ENCODE peak calls at places on chromosomes 13 and 19, in seven cellular contexts. One of them, this sample, is unnamed. For H3K9me3, the result is how much of the 10 kb centered on the place peaks cover.

GRCh38 chr13:77509221-77509620 is 26.3 kb upstream of the SCEL start:
- DNase-seq in Peyer's patch: no peak
- DNase-seq in OCI-LY7: no peak
- DNase-seq in astrocyte: peak
- DNase-seq in BE2C: no peak
- DNase-seq in stomach: no peak
- DNase-seq in CD8-positive, alpha-beta T cell: no peak
- DNase-seq in this sample: no peak

GRCh38 chr19:11096210-11096841 is 7.1 kb downstream of the LDLR start:
- DNase-seq in Peyer's patch: no peak
- DNase-seq in OCI-LY7: no peak
- DNase-seq in astrocyte: peak
- DNase-seq in BE2C: no peak
- DNase-seq in stomach: no peak
- DNase-seq in CD8-positive, alpha-beta T cell: no peak
- DNase-seq in this sample: no peak

GRCh38 chr19:1505012-1505411 is 7.8 kb downstream of the ADAMTSL5 start:
- DNase-seq in Peyer's patch: no peak
- DNase-seq in OCI-LY7: no peak
- DNase-seq in astrocyte: no peak
- DNase-seq in BE2C: no peak
- DNase-seq in stomach: no peak
- DNase-seq in CD8-positive, alpha-beta T cell: no peak
- DNase-seq in this sample: no peak

GRCh38 chr13:38685974-38686571 is 804 bp upstream of the FREM2 start:
- DNase-seq in Peyer's patch: no peak
- DNase-seq in OCI-LY7: no peak
- DNase-seq in astrocyte: peak
- DNase-seq in BE2C: no peak
- DNase-seq in stomach: no peak
- DNase-seq in CD8-positive, alpha-beta T cell: no peak
- DNase-seq in this sample: no peak

GRCh38 chr19:53912653-53913052 is 3.6 kb downstream of the CACNG7 start:
- DNase-seq in Peyer's patch: no peak
- DNase-seq in OCI-LY7: peak
- DNase-seq in astrocyte: no peak
- DNase-seq in BE2C: no peak
- DNase-seq in stomach: no peak
- DNase-seq in CD8-positive, alpha-beta T cell: no peak
- DNase-seq in this sample: no peak

GRCh38 chr19:19482785-19483625 is 32.3 kb downstream of the TSSK6 start:
- DNase-seq in Peyer's patch: no peak
- DNase-seq in OCI-LY7: no peak
- DNase-seq in astrocyte: peak
- DNase-seq in BE2C: no peak
- DNase-seq in stomach: no peak
- DNase-seq in CD8-positive, alpha-beta T cell: no peak
- DNase-seq in this sample: no peak

GRCh38 chr19:22806418-22806817 is 22.5 kb upstream of the ZNF99 start:
- DNase-seq in Peyer's patch: no peak
- DNase-seq in OCI-LY7: no peak
- DNase-seq in astrocyte: no peak
- DNase-seq in BE2C: no peak
- DNase-seq in stomach: no peak
- DNase-seq in CD8-positive, alpha-beta T cell: no peak
- DNase-seq in this sample: no peak

GRCh38 chr13:28493740-28494536 is 990 bp downstream of the FLT1 start:
- DNase-seq in Peyer's patch: no peak
- DNase-seq in OCI-LY7: no peak
- DNase-seq in astrocyte: no peak
- DNase-seq in BE2C: peak
- DNase-seq in stomach: no peak
- DNase-seq in CD8-positive, alpha-beta T cell: no peak
- DNase-seq in this sample: no peak

GRCh38 chr19:33438016-33438671 is 64.6 kb downstream of the CEBPG start:
- DNase-seq in Peyer's patch: no peak
- DNase-seq in OCI-LY7: no peak
- DNase-seq in astrocyte: peak
- DNase-seq in BE2C: peak
- DNase-seq in stomach: no peak
- DNase-seq in CD8-positive, alpha-beta T cell: no peak
- DNase-seq in this sample: no peak

GRCh38 chr13:104006625-104007061 is 940.4 kb upstream of the SLC10A2 start:
- DNase-seq in Peyer's patch: no peak
- DNase-seq in OCI-LY7: no peak
- DNase-seq in astrocyte: peak
- DNase-seq in BE2C: peak
- DNase-seq in stomach: no peak
- DNase-seq in CD8-positive, alpha-beta T cell: no peak
- DNase-seq in this sample: no peak

GRCh38 chr19:35027851-35028599 is 2.2 kb upstream of the SCN1B start:
- DNase-seq in Peyer's patch: no peak
- DNase-seq in OCI-LY7: no peak
- DNase-seq in astrocyte: peak
- DNase-seq in BE2C: no peak
- DNase-seq in stomach: no peak
- DNase-seq in CD8-positive, alpha-beta T cell: no peak
- DNase-seq in this sample: no peak

GRCh38 chr19:47272448-47273312 is 2.0 kb upstream of the INAFM1 start:
- DNase-seq in Peyer's patch: peak
- DNase-seq in OCI-LY7: no peak
- DNase-seq in astrocyte: peak
- DNase-seq in BE2C: no peak
- DNase-seq in stomach: peak
- DNase-seq in CD8-positive, alpha-beta T cell: peak
- DNase-seq in this sample: no peak

GRCh38 chr13:92573467-92574057 is 653.0 kb upstream of the GPC6 start:
- DNase-seq in Peyer's patch: no peak
- DNase-seq in OCI-LY7: no peak
- DNase-seq in astrocyte: peak
- DNase-seq in BE2C: peak
- DNase-seq in stomach: no peak
- DNase-seq in CD8-positive, alpha-beta T cell: no peak
- DNase-seq in this sample: no peak

GRCh38 chr13:113947321-113948033 is 26.4 kb downstream of the C13orf46 start:
- DNase-seq in Peyer's patch: peak
- DNase-seq in OCI-LY7: no peak
- DNase-seq in astrocyte: no peak
- DNase-seq in BE2C: no peak
- DNase-seq in stomach: peak
- DNase-seq in CD8-positive, alpha-beta T cell: no peak
- DNase-seq in this sample: no peak

GRCh38 chr13:37531054-37531453 is 67.5 kb downstream of the POSTN start:
- DNase-seq in Peyer's patch: no peak
- DNase-seq in OCI-LY7: no peak
- DNase-seq in astrocyte: peak
- DNase-seq in BE2C: no peak
- DNase-seq in stomach: no peak
- DNase-seq in CD8-positive, alpha-beta T cell: no peak
- DNase-seq in this sample: no peak

GRCh38 chr19:41774515-41774980 is 19.2 kb downstream of the CEACAM6 start:
- DNase-seq in Peyer's patch: peak
- DNase-seq in OCI-LY7: no peak
- DNase-seq in astrocyte: no peak
- DNase-seq in BE2C: no peak
- DNase-seq in stomach: peak
- DNase-seq in CD8-positive, alpha-beta T cell: peak
- DNase-seq in this sample: no peak

GRCh38 chr19:45279587-45280192 is 28.6 kb downstream of the MARK4 start:
- DNase-seq in Peyer's patch: no peak
- DNase-seq in OCI-LY7: no peak
- DNase-seq in astrocyte: no peak
- DNase-seq in BE2C: no peak
- DNase-seq in stomach: no peak
- DNase-seq in CD8-positive, alpha-beta T cell: no peak
- DNase-seq in this sample: no peak

GRCh38 chr19:41994994-41995958 is 1.2 kb upstream of the ATP1A3 start:
- DNase-seq in Peyer's patch: no peak
- DNase-seq in OCI-LY7: no peak
- DNase-seq in astrocyte: no peak
- DNase-seq in BE2C: no peak
- DNase-seq in stomach: no peak
- DNase-seq in CD8-positive, alpha-beta T cell: no peak
- DNase-seq in this sample: no peak

GRCh38 chr13:110430391-110431338 is 123.6 kb downstream of the COL4A2 start:
- DNase-seq in Peyer's patch: no peak
- DNase-seq in OCI-LY7: no peak
- DNase-seq in astrocyte: no peak
- DNase-seq in BE2C: no peak
- DNase-seq in stomach: no peak
- DNase-seq in CD8-positive, alpha-beta T cell: no peak
- DNase-seq in this sample: peak

GRCh38 chr19:10699650-10700335 is 1.4 kb upstream of the QTRT1 start:
- DNase-seq in Peyer's patch: peak
- DNase-seq in OCI-LY7: peak
- DNase-seq in astrocyte: peak
- DNase-seq in BE2C: peak
- DNase-seq in stomach: peak
- DNase-seq in CD8-positive, alpha-beta T cell: peak
- DNase-seq in this sample: no peak

GRCh38 chr13:64756621-64757020 is 2473.5 kb downstream of the PCDH9 start:
- DNase-seq in Peyer's patch: no peak
- DNase-seq in OCI-LY7: no peak
- DNase-seq in astrocyte: peak
- DNase-seq in BE2C: no peak
- DNase-seq in stomach: no peak
- DNase-seq in CD8-positive, alpha-beta T cell: no peak
- DNase-seq in this sample: no peak

GRCh38 chr19:33512580-33513137 is 8.9 kb downstream of the PEPD start:
- DNase-seq in Peyer's patch: no peak
- DNase-seq in OCI-LY7: no peak
- DNase-seq in astrocyte: no peak
- DNase-seq in BE2C: no peak
- DNase-seq in stomach: no peak
- DNase-seq in CD8-positive, alpha-beta T cell: no peak
- DNase-seq in this sample: no peak

GRCh38 chr13:50170447-50171037 is 155.3 kb downstream of the KCNRG start:
- DNase-seq in Peyer's patch: no peak
- DNase-seq in OCI-LY7: no peak
- DNase-seq in astrocyte: no peak
- DNase-seq in BE2C: no peak
- DNase-seq in stomach: no peak
- DNase-seq in CD8-positive, alpha-beta T cell: no peak
- DNase-seq in this sample: no peak

GRCh38 chr19:17328517-17329060 is 6.1 kb downstream of the ANO8 start:
- DNase-seq in Peyer's patch: no peak
- DNase-seq in OCI-LY7: no peak
- DNase-seq in astrocyte: no peak
- DNase-seq in BE2C: no peak
- DNase-seq in stomach: no peak
- DNase-seq in CD8-positive, alpha-beta T cell: peak
- DNase-seq in this sample: no peak

GRCh38 chr19:38655148-38655824 is 7.8 kb downstream of the ACTN4 start:
- DNase-seq in Peyer's patch: no peak
- DNase-seq in OCI-LY7: no peak
- DNase-seq in astrocyte: peak
- DNase-seq in BE2C: no peak
- DNase-seq in stomach: no peak
- DNase-seq in CD8-positive, alpha-beta T cell: no peak
- DNase-seq in this sample: no peak

GRCh38 chr13:74847966-74848365 is 634.0 kb downstream of the TBC1D4 start:
- DNase-seq in Peyer's patch: no peak
- DNase-seq in OCI-LY7: no peak
- DNase-seq in astrocyte: no peak
- DNase-seq in BE2C: no peak
- DNase-seq in stomach: no peak
- DNase-seq in CD8-positive, alpha-beta T cell: no peak
- DNase-seq in this sample: no peak

GRCh38 chr13:43116242-43116641 is 92.9 kb downstream of the DNAJC15 start:
- DNase-seq in Peyer's patch: no peak
- DNase-seq in OCI-LY7: no peak
- DNase-seq in astrocyte: no peak
- DNase-seq in BE2C: no peak
- DNase-seq in stomach: no peak
- DNase-seq in CD8-positive, alpha-beta T cell: no peak
- DNase-seq in this sample: no peak

DNA sequence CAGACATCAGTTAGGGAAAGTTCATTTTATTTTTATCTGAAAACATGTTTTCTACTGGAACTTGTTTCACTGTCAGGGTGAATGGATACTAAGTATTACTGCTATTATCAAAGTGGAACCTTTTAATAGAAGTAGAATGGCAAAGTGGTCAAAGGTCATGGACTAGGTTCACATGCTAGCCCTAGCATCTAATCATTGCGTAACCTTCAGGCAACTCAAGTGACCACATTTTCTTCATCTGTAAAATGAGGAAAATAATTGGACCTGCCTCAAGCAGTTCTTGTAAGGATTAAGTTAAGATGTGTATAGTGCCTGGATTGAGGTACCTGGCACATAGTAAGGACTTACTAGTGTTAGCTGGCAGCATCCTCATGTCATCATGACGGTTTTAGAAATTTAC is 5.0 kb downstream of the ZFP28 start:
- DNase-seq in Peyer's patch: no peak
- DNase-seq in OCI-LY7: no peak
- DNase-seq in astrocyte: no peak
- DNase-seq in BE2C: no peak
- DNase-seq in stomach: no peak
- DNase-seq in CD8-positive, alpha-beta T cell: no peak
- DNase-seq in this sample: no peak
- H3K9me3 ChIP-seq in Peyer's patch: under half
- H3K9me3 ChIP-seq in OCI-LY7: under half
- H3K9me3 ChIP-seq in astrocyte: under half
- H3K9me3 ChIP-seq in BE2C: under half
- H3K9me3 ChIP-seq in stomach: half or more
- H3K9me3 ChIP-seq in CD8-positive, alpha-beta T cell: under half
- H3K9me3 ChIP-seq in this sample: under half

GRCh38 chr13:83274679-83275078 is 607.6 kb downstream of the SLITRK1 start:
- DNase-seq in Peyer's patch: no peak
- DNase-seq in OCI-LY7: no peak
- DNase-seq in astrocyte: no peak
- DNase-seq in BE2C: no peak
- DNase-seq in stomach: no peak
- DNase-seq in CD8-positive, alpha-beta T cell: no peak
- DNase-seq in this sample: no peak
- H3K9me3 ChIP-seq in Peyer's patch: under half
- H3K9me3 ChIP-seq in OCI-LY7: under half
- H3K9me3 ChIP-seq in astrocyte: under half
- H3K9me3 ChIP-seq in BE2C: under half
- H3K9me3 ChIP-seq in stomach: under half
- H3K9me3 ChIP-seq in CD8-positive, alpha-beta T cell: under half
- H3K9me3 ChIP-seq in this sample: under half

GRCh38 chr19:56930647-56931592 is 90.4 kb upstream of the PEG3 start:
- DNase-seq in Peyer's patch: no peak
- DNase-seq in OCI-LY7: no peak
- DNase-seq in astrocyte: no peak
- DNase-seq in BE2C: no peak
- DNase-seq in stomach: no peak
- DNase-seq in CD8-positive, alpha-beta T cell: no peak
- DNase-seq in this sample: no peak
- H3K9me3 ChIP-seq in Peyer's patch: under half
- H3K9me3 ChIP-seq in OCI-LY7: under half
- H3K9me3 ChIP-seq in astrocyte: under half
- H3K9me3 ChIP-seq in BE2C: under half
- H3K9me3 ChIP-seq in stomach: under half
- H3K9me3 ChIP-seq in CD8-positive, alpha-beta T cell: under half
- H3K9me3 ChIP-seq in this sample: under half

DNA sequence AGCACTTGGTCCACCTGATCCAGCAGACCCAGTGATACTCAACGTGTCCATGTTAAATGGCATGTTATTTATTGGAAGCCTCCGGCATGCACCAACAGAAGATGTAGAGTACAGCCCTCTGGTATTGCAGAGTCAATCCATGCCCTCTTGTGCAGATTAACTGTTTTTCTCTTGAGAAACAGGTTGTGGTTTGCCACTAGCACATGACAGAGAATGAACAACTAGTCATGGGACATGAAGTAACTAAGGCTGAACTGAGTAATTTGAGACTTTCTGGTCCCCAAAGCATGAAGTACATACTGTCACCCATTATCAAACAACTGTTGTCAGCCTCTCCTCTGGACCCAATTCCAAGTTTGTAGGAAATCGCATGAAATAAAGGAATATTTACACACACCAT is 3.2 kb downstream of the ZNF562 start:
- DNase-seq in Peyer's patch: no peak
- DNase-seq in OCI-LY7: no peak
- DNase-seq in astrocyte: no peak
- DNase-seq in BE2C: no peak
- DNase-seq in stomach: no peak
- DNase-seq in CD8-positive, alpha-beta T cell: no peak
- DNase-seq in this sample: no peak
- H3K9me3 ChIP-seq in Peyer's patch: under half
- H3K9me3 ChIP-seq in OCI-LY7: under half
- H3K9me3 ChIP-seq in astrocyte: under half
- H3K9me3 ChIP-seq in BE2C: under half
- H3K9me3 ChIP-seq in stomach: half or more
- H3K9me3 ChIP-seq in CD8-positive, alpha-beta T cell: under half
- H3K9me3 ChIP-seq in this sample: under half